ENCODE peak calls at places on chromosome 5, in eight cellular contexts. C is omental fat pad, M is tibial artery, W is GM13976, Y is osteoblast, J is kidney, K is nephron progenitor cell, V is cardiac muscle cell. L is an unnamed sample.

GRCh38 chr5:139635191-139635590 is 13.0 kb upstream of the CXXC5 start:
- DNase-seq in C (no peak), M (no peak), W (no peak), Y (no peak), J (no peak), K (no peak), V (no peak), L (no peak)

GRCh38 chr5:54581831-54582548 is 64.4 kb downstream of the SNX18 start:
- DNase-seq in C (no peak), M (no peak), W (no peak), Y (peak), J (no peak), K (no peak), V (no peak), L (no peak)

GRCh38 chr5:43244823-43245565 is 53.0 kb downstream of the NIM1K start:
- DNase-seq in C (no peak), M (no peak), W (peak), Y (no peak), J (no peak), K (no peak), V (no peak), L (no peak)

GRCh38 chr5:123209163-123210013 is 120.3 kb downstream of the PRDM6 start:
- DNase-seq in C (no peak), M (no peak), W (no peak), Y (peak), J (no peak), K (no peak), V (no peak), L (no peak)

GRCh38 chr5:142600092-142600491 is 85.8 kb downstream of the FGF1 start:
- DNase-seq in C (no peak), M (no peak), W (no peak), Y (no peak), J (no peak), K (no peak), V (no peak), L (no peak)

GRCh38 chr5:144102361-144102760 is 68.1 kb downstream of the YIPF5 start:
- DNase-seq in C (no peak), M (no peak), W (no peak), Y (no peak), J (no peak), K (no peak), V (no peak), L (no peak)

GRCh38 chr5:178420424-178420823 is 169.8 kb downstream of the COL23A1 start:
- DNase-seq in C (no peak), M (no peak), W (no peak), Y (peak), J (peak), K (no peak), V (no peak), L (no peak)

GRCh38 chr5:73417307-73418035 is 31.1 kb downstream of the FOXD1 start:
- DNase-seq in C (no peak), M (no peak), W (no peak), Y (no peak), J (no peak), K (no peak), V (no peak), L (no peak)

GRCh38 chr5:141186897-141187512 is at the start of gene PCDHB9:
- DNase-seq in C (no peak), M (no peak), W (peak), Y (no peak), J (no peak), K (peak), V (peak), L (peak)

GRCh38 chr5:492314-492893 is 31.8 kb downstream of the SLC9A3 start:
- DNase-seq in C (no peak), M (no peak), W (no peak), Y (no peak), J (no peak), K (peak), V (no peak), L (no peak)

GRCh38 chr5:115709585-115709984 is 83.7 kb upstream of the TMED7 start:
- DNase-seq in C (no peak), M (no peak), W (no peak), Y (no peak), J (no peak), K (no peak), V (no peak), L (no peak)

GRCh38 chr5:115708819-115709477 is 83.1 kb upstream of the TMED7 start:
- DNase-seq in C (no peak), M (no peak), W (no peak), Y (no peak), J (no peak), K (no peak), V (no peak), L (no peak)

GRCh38 chr5:115718853-115719252 is 93.0 kb upstream of the TMED7 start:
- DNase-seq in C (no peak), M (no peak), W (no peak), Y (no peak), J (no peak), K (no peak), V (no peak), L (no peak)

DNA sequence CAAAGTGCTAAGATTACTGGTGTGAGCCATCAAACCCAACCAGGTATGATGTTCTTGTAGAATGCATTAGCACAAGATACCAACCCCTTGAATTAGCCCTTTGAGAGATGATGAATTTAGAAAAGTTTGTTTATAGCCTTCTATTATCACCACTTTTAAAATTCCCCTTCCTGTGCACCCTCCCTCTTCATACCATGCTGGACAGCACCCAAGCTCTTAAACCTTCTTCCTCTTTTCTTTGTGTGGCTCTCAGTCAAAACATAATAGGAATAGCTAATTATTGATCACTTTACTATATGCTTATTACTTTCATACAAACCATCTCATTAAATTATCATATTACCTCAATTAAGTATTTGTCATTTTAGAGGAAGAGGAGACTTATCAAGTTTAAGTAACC is 87.6 kb upstream of the TMED7 start:
- DNase-seq in C (no peak), M (no peak), W (no peak), Y (no peak), J (no peak), K (no peak), V (no peak), L (no peak)
- TF ChIP-seq CTCF in C (no peak), M (no peak), W (no peak), Y (no peak), J (no peak), K (no peak), V (no peak), L (no peak)

DNA sequence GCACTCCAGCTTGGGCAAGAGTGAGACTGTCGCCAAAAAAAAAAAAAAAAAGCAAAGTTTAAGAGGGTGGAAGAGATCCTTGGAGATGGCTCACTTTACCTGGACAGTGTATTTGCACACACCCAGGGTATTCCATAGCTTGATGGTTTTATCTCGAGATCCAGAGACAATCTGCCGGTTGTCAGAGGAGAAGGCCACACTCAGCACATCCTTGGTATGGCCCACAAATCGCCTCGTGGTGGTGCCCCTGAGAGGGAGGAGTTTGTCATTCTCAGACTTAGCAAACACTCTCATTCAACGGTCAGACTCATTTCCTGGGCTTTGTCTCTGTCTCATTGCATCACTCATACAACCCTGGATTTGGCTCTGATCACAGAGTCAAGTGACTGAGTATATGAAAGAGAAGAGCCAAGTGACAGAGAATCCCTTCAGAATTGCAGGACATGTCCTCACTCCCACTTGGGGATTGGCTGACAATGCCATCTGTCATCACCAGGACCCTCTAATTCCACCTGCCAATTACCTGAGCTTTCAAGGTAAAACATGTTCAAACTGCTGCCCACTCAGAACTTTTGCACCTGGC is 2.2 kb downstream of the RACK1 start:
- DNase-seq in C (no peak), M (peak), W (peak), Y (peak), J (no peak), K (no peak), V (no peak), L (no peak)
- TF ChIP-seq CTCF in C (no peak), M (no peak), W (no peak), Y (peak), J (no peak), K (no peak), V (no peak), L (no peak)

DNA sequence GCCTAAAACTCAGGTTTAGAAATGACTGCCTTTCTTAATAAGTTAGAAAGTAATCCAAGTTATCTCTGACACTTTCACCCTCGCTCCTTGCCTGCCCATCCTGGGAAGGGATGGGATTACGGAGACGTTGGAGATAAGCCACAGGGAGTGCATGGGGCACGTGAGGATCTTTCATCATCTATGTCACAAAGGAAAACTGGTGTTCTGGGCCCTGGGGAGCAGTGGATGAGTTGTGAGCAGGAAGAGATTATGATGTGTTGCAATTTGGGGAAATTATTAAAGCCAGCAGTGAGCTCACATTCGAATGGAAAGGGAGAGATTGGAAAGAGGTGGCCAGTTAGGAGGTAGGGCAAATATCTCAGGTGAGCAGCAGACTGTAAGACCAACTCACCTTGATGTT is 12.8 kb downstream of the AFAP1L1 start:
- DNase-seq in C (peak), M (peak), W (no peak), Y (no peak), J (no peak), K (no peak), V (no peak), L (no peak)
- TF ChIP-seq CTCF in C (no peak), M (no peak), W (no peak), Y (no peak), J (no peak), K (no peak), V (no peak), L (no peak)

GRCh38 chr5:163569284-163569683 is 63.9 kb downstream of the MAT2B start:
- DNase-seq in C (no peak), M (no peak), W (no peak), Y (no peak), J (no peak), K (no peak), V (no peak), L (no peak)
- TF ChIP-seq CTCF in C (no peak), M (no peak), W (no peak), Y (peak), J (no peak), K (no peak), V (peak), L (peak)

GRCh38 chr5:66742083-66742895 is 146.1 kb downstream of the MAST4 start:
- DNase-seq in C (no peak), M (no peak), W (no peak), Y (no peak), J (no peak), K (no peak), V (peak), L (no peak)
- TF ChIP-seq CTCF in C (no peak), M (no peak), W (no peak), Y (peak), J (peak), K (peak), V (no peak), L (peak)

GRCh38 chr5:148433826-148434225 is 50.1 kb downstream of the FBXO38 start:
- DNase-seq in C (no peak), M (no peak), W (no peak), Y (no peak), J (no peak), K (no peak), V (no peak), L (no peak)

GRCh38 chr5:148426514-148426913 is 42.8 kb downstream of the FBXO38 start:
- DNase-seq in C (no peak), M (no peak), W (no peak), Y (no peak), J (no peak), K (no peak), V (no peak), L (no peak)

GRCh38 chr5:148427370-148428042 is 43.7 kb downstream of the FBXO38 start:
- DNase-seq in C (no peak), M (no peak), W (no peak), Y (no peak), J (no peak), K (no peak), V (no peak), L (no peak)

GRCh38 chr5:148425808-148426207 is 42.0 kb downstream of the FBXO38 start:
- DNase-seq in C (no peak), M (no peak), W (no peak), Y (no peak), J (no peak), K (no peak), V (no peak), L (no peak)

DNA sequence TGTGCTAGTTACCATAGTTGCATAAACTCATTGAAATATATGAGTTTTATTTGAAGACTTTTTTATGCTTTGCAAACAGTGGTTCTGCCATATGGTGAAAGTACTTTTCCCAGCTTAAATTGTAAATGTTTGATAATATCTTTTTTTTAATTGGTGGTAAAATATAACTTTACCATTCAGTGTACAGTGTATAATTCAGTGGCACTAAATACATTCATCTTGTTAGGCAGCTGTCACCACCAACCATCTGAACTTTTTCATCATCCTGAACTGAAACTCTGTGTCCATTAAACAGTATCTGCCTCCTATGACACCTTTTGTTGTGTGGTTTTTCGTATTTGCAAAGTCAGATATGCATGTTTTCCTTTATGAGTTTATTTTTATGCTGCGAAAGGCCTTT is 45.1 kb downstream of the FBXO38 start:
- DNase-seq in C (no peak), M (no peak), W (no peak), Y (no peak), J (no peak), K (no peak), V (no peak), L (no peak)
- TF ChIP-seq CTCF in C (no peak), M (no peak), W (no peak), Y (no peak), J (no peak), K (no peak), V (no peak), L (no peak)

GRCh38 chr5:9283473-9283872 is 262.4 kb downstream of the SEMA5A start:
- DNase-seq in C (no peak), M (no peak), W (no peak), Y (no peak), J (no peak), K (no peak), V (no peak), L (no peak)
- TF ChIP-seq CTCF in C (no peak), M (no peak), W (no peak), Y (no peak), J (peak), K (no peak), V (no peak), L (no peak)

DNA sequence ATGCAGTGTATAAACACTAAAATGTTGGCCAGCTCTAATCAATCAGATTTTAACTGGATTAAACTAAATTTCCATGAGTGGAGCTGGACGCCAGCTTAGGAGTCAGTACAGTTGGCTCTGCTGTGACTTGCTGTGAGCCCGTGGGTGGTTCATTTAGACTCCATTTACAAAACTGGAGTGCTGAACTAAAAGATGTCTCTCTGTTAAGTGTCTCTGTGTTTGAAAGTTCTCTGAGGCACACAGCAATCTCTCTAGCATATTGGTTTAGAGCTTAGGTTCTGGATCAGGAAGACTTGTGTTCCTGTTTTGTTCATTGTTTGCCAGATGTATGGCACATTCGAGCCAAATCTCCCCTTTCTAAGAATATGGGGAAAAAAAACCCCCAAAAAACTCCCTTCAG is 28.0 kb upstream of the ARL14EPL start:
- DNase-seq in C (no peak), M (no peak), W (no peak), Y (no peak), J (no peak), K (no peak), V (no peak), L (no peak)
- TF ChIP-seq CTCF in C (no peak), M (no peak), W (no peak), Y (no peak), J (no peak), K (no peak), V (no peak), L (no peak)

DNA sequence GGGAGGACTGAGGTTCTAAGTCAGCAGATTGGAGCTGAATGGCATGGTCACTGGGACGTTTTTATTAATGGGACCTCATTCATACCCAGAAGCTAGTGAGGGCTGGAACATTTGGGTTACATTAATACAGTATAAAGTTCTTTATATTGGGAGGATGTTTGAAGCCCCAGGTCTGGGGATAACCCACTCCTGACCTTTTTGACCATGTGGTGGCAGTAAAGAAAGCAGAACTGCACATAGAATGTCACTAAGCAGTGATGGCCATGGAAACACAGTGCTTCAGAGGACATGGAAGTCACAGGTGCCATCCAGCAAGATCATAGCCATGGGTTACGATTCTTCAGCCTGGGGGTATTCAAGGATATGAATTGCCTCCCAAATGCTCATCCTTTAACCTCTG is 176.0 kb downstream of the ATP10B start:
- DNase-seq in C (no peak), M (no peak), W (peak), Y (no peak), J (no peak), K (no peak), V (peak), L (no peak)
- TF ChIP-seq CTCF in C (no peak), M (no peak), W (peak), Y (no peak), J (no peak), K (no peak), V (no peak), L (no peak)

GRCh38 chr5:122077451-122078115 is 476 bp downstream of the LOX start:
- DNase-seq in C (no peak), M (peak), W (peak), Y (peak), J (peak), K (peak), V (peak), L (peak)
- TF ChIP-seq CTCF in C (no peak), M (no peak), W (no peak), Y (no peak), J (no peak), K (no peak), V (no peak), L (no peak)